ENCODE peak calls at places on chromosomes 11 and 22, in eight cellular contexts. A is skeletal muscle cell; S is NCI-H1105; P is HT-29; B is stimulated activated CD4-positive, alpha-beta T cell treated with anti-CD3 and anti-CD28 coated beads, Interleukin-12 subunit alpha, Interleukin-12 subunit beta, amount 100 ng/mL, for 4 hours; F is RWPE1; V is brain microvascular endothelial cell; K is NCI-H82. X is an unnamed sample.

GRCh38 chr11:58524232-58525036 is 16.5 kb upstream of the OR5B21 start:
- DNase-seq in A (peak; percentile 43), S (peak; percentile 43), P (peak; percentile 79), B (peak; percentile 25), F (peak; percentile 55), V (peak; percentile 75), K (peak; percentile 72), X (peak; percentile 62)

GRCh38 chr22:43230571-43230970 is 43.6 kb upstream of the TTLL12 start:
- DNase-seq in A (no peak), S (no peak), P (no peak), B (no peak), F (no peak), V (no peak), K (no peak), X (no peak)

GRCh38 chr11:66617148-66617814 is 851 bp downstream of the RBM14 start:
- DNase-seq in A (no peak), S (no peak), P (no peak), B (no peak), F (peak; percentile 24), V (peak; percentile 40), K (no peak), X (no peak)

GRCh38 chr11:75212463-75212862 is 28.1 kb upstream of the TPBGL start:
- DNase-seq in A (no peak), S (no peak), P (no peak), B (no peak), F (no peak), V (no peak), K (no peak), X (no peak)

GRCh38 chr11:119845756-119846155 is 116.8 kb upstream of the NECTIN1 start:
- DNase-seq in A (no peak), S (no peak), P (no peak), B (no peak), F (peak; percentile 86), V (no peak), K (no peak), X (no peak)

GRCh38 chr11:134397304-134398078 is 14.6 kb downstream of the B3GAT1 start:
- DNase-seq in A (no peak), S (no peak), P (no peak), B (no peak), F (no peak), V (no peak), K (no peak), X (no peak)

GRCh38 chr11:10693509-10694071 is at the start of gene IRAG1:
- DNase-seq in A (no peak), S (no peak), P (no peak), B (no peak), F (no peak), V (peak; percentile 52), K (peak; percentile 1), X (no peak)

GRCh38 chr11:117045956-117046355 is 52.3 kb downstream of the SIK3 start:
- DNase-seq in A (peak; percentile 60), S (no peak), P (no peak), B (no peak), F (no peak), V (no peak), K (peak; percentile 28), X (no peak)

GRCh38 chr22:27397948-27398330 is 403.6 kb downstream of the MN1 start:
- DNase-seq in A (no peak), S (no peak), P (no peak), B (no peak), F (no peak), V (peak; percentile 51), K (no peak), X (no peak)

GRCh38 chr11:44509291-44509690 is 56.2 kb upstream of the CD82 start:
- DNase-seq in A (no peak), S (no peak), P (no peak), B (no peak), F (no peak), V (no peak), K (peak; percentile 93), X (no peak)

GRCh38 chr11:31325162-31325561 is 44.4 kb downstream of the DCDC1 start:
- DNase-seq in A (peak; percentile 80), S (no peak), P (no peak), B (no peak), F (peak; percentile 30), V (peak; percentile 64), K (no peak), X (no peak)

GRCh38 chr11:117072517-117073218 is 25.6 kb downstream of the SIK3 start:
- DNase-seq in A (peak; percentile 75), S (no peak), P (peak; percentile 84), B (no peak), F (peak; percentile 85), V (peak; percentile 93), K (no peak), X (no peak)

GRCh38 chr11:134439181-134439580 is 27.1 kb upstream of the B3GAT1 start:
- DNase-seq in A (no peak), S (no peak), P (peak; percentile 55), B (no peak), F (no peak), V (no peak), K (no peak), X (no peak)

GRCh38 chr22:22553735-22554134 is 5.3 kb downstream of the PRAME start:
- DNase-seq in A (no peak), S (no peak), P (no peak), B (no peak), F (no peak), V (no peak), K (peak; percentile 53), X (no peak)

GRCh38 chr11:120186799-120187591 is 23.8 kb upstream of the OAF start:
- DNase-seq in A (no peak), S (no peak), P (no peak), B (no peak), F (peak; percentile 16), V (no peak), K (peak; percentile 7), X (no peak)

X was measured in COR-L47.